ENCODE peak calls at places on chromosomes 4 and X, in nine cellular contexts. One of them, this sample, is unnamed.

GRCh38 chr4:100823066-100823992 is 305.5 kb upstream of the EMCN start:
- DNase-seq in GM13976: peak; percentile 13
- DNase-seq in uterus: no peak
- DNase-seq in LoVo: no peak
- DNase-seq in MCF 10A: peak; percentile 34
- DNase-seq in HEK293T: no peak
- DNase-seq in NCI-H1105: no peak
- DNase-seq in GM03348: peak; percentile 15
- DNase-seq in GM20000: peak; percentile 9
- DNase-seq in this sample: no peak

GRCh38 chr4:88674989-88675388 is 22.6 kb downstream of the NAP1L5 start:
- DNase-seq in LoVo: no peak
- DNase-seq in GM03348: peak; percentile 62
- DNase-seq in NCI-H1105: no peak
- DNase-seq in uterus: no peak
- DNase-seq in HEK293T: no peak
- DNase-seq in MCF 10A: no peak
- DNase-seq in GM13976: no peak
- DNase-seq in GM20000: no peak
- DNase-seq in this sample: peak; percentile 39

GRCh38 chr4:143667461-143667860 is 33.0 kb downstream of the FREM3 start:
- DNase-seq in GM13976: no peak
- DNase-seq in uterus: peak; percentile 20
- DNase-seq in NCI-H1105: no peak
- DNase-seq in GM03348: peak; percentile 70
- DNase-seq in HEK293T: no peak
- DNase-seq in MCF 10A: peak; percentile 74
- DNase-seq in GM20000: no peak
- DNase-seq in LoVo: no peak
- DNase-seq in this sample: peak; percentile 90

GRCh38 chrX:35104626-35105025 is 162.0 kb downstream of the FAM47B start:
- DNase-seq in GM03348: no peak
- DNase-seq in LoVo: no peak
- DNase-seq in GM20000: no peak
- DNase-seq in MCF 10A: no peak
- DNase-seq in GM13976: no peak
- DNase-seq in HEK293T: no peak
- DNase-seq in NCI-H1105: no peak
- DNase-seq in uterus: no peak
- DNase-seq in this sample: no peak

GRCh38 chr4:76836860-76837564 is 60.9 kb downstream of the SOWAHB start:
- DNase-seq in GM03348: no peak
- DNase-seq in HEK293T: no peak
- DNase-seq in GM13976: no peak
- DNase-seq in uterus: no peak
- DNase-seq in NCI-H1105: no peak
- DNase-seq in LoVo: no peak
- DNase-seq in GM20000: no peak
- DNase-seq in MCF 10A: no peak
- DNase-seq in this sample: no peak

GRCh38 chrX:43655961-43656494 is at the start of gene MAOA:
- DNase-seq in uterus: peak; percentile 88
- DNase-seq in LoVo: peak; percentile 36
- DNase-seq in GM20000: no peak
- DNase-seq in GM13976: no peak
- DNase-seq in GM03348: no peak
- DNase-seq in HEK293T: no peak
- DNase-seq in MCF 10A: peak; percentile 73
- DNase-seq in NCI-H1105: no peak
- DNase-seq in this sample: peak; percentile 22

GRCh38 chr4:65791807-65792308 is 121.6 kb upstream of the EPHA5 start:
- DNase-seq in LoVo: no peak
- DNase-seq in GM20000: no peak
- DNase-seq in HEK293T: no peak
- DNase-seq in uterus: no peak
- DNase-seq in NCI-H1105: no peak
- DNase-seq in GM13976: no peak
- DNase-seq in GM03348: no peak
- DNase-seq in MCF 10A: peak; percentile 26
- DNase-seq in this sample: no peak

GRCh38 chrX:100410083-100410590 is at the start of gene PCDH19:
- DNase-seq in LoVo: no peak
- DNase-seq in GM13976: peak; percentile 30
- DNase-seq in MCF 10A: peak; percentile 68
- DNase-seq in GM20000: peak; percentile 40
- DNase-seq in HEK293T: peak; percentile 91
- DNase-seq in NCI-H1105: peak; percentile 54
- DNase-seq in GM03348: peak; percentile 89
- DNase-seq in uterus: peak; percentile 38
- DNase-seq in this sample: no peak

GRCh38 chrX:85611926-85612325 is 232.5 kb upstream of the POF1B start:
- DNase-seq in HEK293T: peak; percentile 11
- DNase-seq in LoVo: peak; percentile 1
- DNase-seq in uterus: no peak
- DNase-seq in NCI-H1105: no peak
- DNase-seq in GM03348: peak; percentile 3
- DNase-seq in GM13976: peak; percentile 7
- DNase-seq in MCF 10A: peak; percentile 38
- DNase-seq in GM20000: peak; percentile 2
- DNase-seq in this sample: no peak

GRCh38 chr4:27360651-27361347 is 500.2 kb downstream of the STIM2 start:
- DNase-seq in GM13976: no peak
- DNase-seq in NCI-H1105: no peak
- DNase-seq in LoVo: peak; percentile 6
- DNase-seq in GM20000: no peak
- DNase-seq in HEK293T: no peak
- DNase-seq in GM03348: peak; percentile 39
- DNase-seq in uterus: no peak
- DNase-seq in MCF 10A: peak; percentile 26
- DNase-seq in this sample: no peak

GRCh38 chr4:186765673-186766546 is 42.3 kb upstream of the FAT1 start:
- DNase-seq in HEK293T: no peak
- DNase-seq in GM13976: no peak
- DNase-seq in MCF 10A: peak; percentile 56
- DNase-seq in uterus: no peak
- DNase-seq in LoVo: peak; percentile 80
- DNase-seq in NCI-H1105: no peak
- DNase-seq in GM03348: no peak
- DNase-seq in GM20000: no peak
- DNase-seq in this sample: no peak

GRCh38 chr4:105153749-105154148 is 7.1 kb downstream of the TET2 start:
- DNase-seq in LoVo: no peak
- DNase-seq in GM03348: no peak
- DNase-seq in MCF 10A: no peak
- DNase-seq in GM20000: no peak
- DNase-seq in HEK293T: no peak
- DNase-seq in GM13976: no peak
- DNase-seq in NCI-H1105: no peak
- DNase-seq in uterus: no peak
- DNase-seq in this sample: no peak

GRCh38 chrX:154374361-154375155 is at the start of gene FLNA:
- DNase-seq in LoVo: peak; percentile 37
- DNase-seq in HEK293T: no peak
- DNase-seq in GM13976: no peak
- DNase-seq in GM20000: peak; percentile 47
- DNase-seq in uterus: peak; percentile 82
- DNase-seq in GM03348: no peak
- DNase-seq in MCF 10A: no peak
- DNase-seq in NCI-H1105: peak; percentile 52
- DNase-seq in this sample: no peak

GRCh38 chr4:94228488-94229216 is 21.0 kb downstream of the SMARCAD1 start:
- DNase-seq in LoVo: no peak
- DNase-seq in NCI-H1105: no peak
- DNase-seq in GM20000: no peak
- DNase-seq in HEK293T: no peak
- DNase-seq in GM13976: no peak
- DNase-seq in GM03348: no peak
- DNase-seq in uterus: no peak
- DNase-seq in MCF 10A: no peak
- DNase-seq in this sample: no peak

GRCh38 chr4:3314706-3315260 is 22.0 kb downstream of the RGS12 start:
- DNase-seq in MCF 10A: no peak
- DNase-seq in GM13976: no peak
- DNase-seq in GM20000: no peak
- DNase-seq in HEK293T: no peak
- DNase-seq in NCI-H1105: no peak
- DNase-seq in uterus: no peak
- DNase-seq in GM03348: no peak
- DNase-seq in LoVo: no peak
- DNase-seq in this sample: no peak

GRCh38 chr4:21347142-21347541 is 601.4 kb downstream of the KCNIP4 start:
- DNase-seq in uterus: no peak
- DNase-seq in LoVo: no peak
- DNase-seq in GM13976: no peak
- DNase-seq in HEK293T: no peak
- DNase-seq in MCF 10A: no peak
- DNase-seq in GM03348: no peak
- DNase-seq in GM20000: no peak
- DNase-seq in NCI-H1105: no peak
- DNase-seq in this sample: no peak

GRCh38 chr4:76206222-76206942 is 7.2 kb downstream of the SCARB2 start:
- DNase-seq in HEK293T: no peak
- DNase-seq in NCI-H1105: no peak
- DNase-seq in GM13976: no peak
- DNase-seq in GM20000: no peak
- DNase-seq in GM03348: peak; percentile 22
- DNase-seq in LoVo: no peak
- DNase-seq in MCF 10A: no peak
- DNase-seq in uterus: peak; percentile 40
- DNase-seq in this sample: peak; percentile 22

GRCh38 chr4:110823251-110823650 is 200.4 kb upstream of the PITX2 start:
- DNase-seq in NCI-H1105: no peak
- DNase-seq in GM03348: no peak
- DNase-seq in LoVo: peak; percentile 23
- DNase-seq in GM20000: no peak
- DNase-seq in MCF 10A: peak; percentile 53
- DNase-seq in GM13976: no peak
- DNase-seq in uterus: no peak
- DNase-seq in HEK293T: no peak
- DNase-seq in this sample: no peak

GRCh38 chrX:19683817-19684216 is 168.5 kb upstream of the MAP3K15 start:
- DNase-seq in GM13976: no peak
- DNase-seq in MCF 10A: no peak
- DNase-seq in GM03348: no peak
- DNase-seq in uterus: no peak
- DNase-seq in GM20000: no peak
- DNase-seq in LoVo: no peak
- DNase-seq in NCI-H1105: no peak
- DNase-seq in HEK293T: no peak
- DNase-seq in this sample: no peak

GRCh38 chr4:20254517-20255250 is 3.0 kb downstream of the SLIT2 start:
- DNase-seq in GM20000: peak; percentile 23
- DNase-seq in MCF 10A: no peak
- DNase-seq in NCI-H1105: no peak
- DNase-seq in LoVo: no peak
- DNase-seq in GM13976: peak; percentile 35
- DNase-seq in HEK293T: peak; percentile 13
- DNase-seq in GM03348: peak; percentile 47
- DNase-seq in uterus: peak; percentile 36
- DNase-seq in this sample: no peak

GRCh38 chrX:21711126-21711847 is 46.6 kb downstream of the SMPX start:
- DNase-seq in GM03348: no peak
- DNase-seq in MCF 10A: no peak
- DNase-seq in HEK293T: no peak
- DNase-seq in GM13976: no peak
- DNase-seq in LoVo: no peak
- DNase-seq in NCI-H1105: no peak
- DNase-seq in uterus: no peak
- DNase-seq in GM20000: no peak
- DNase-seq in this sample: no peak

GRCh38 chrX:141467442-141467841 is 117.1 kb downstream of the SPANXA1 start:
- DNase-seq in HEK293T: peak; percentile 12
- DNase-seq in NCI-H1105: no peak
- DNase-seq in LoVo: peak; percentile 0
- DNase-seq in GM03348: no peak
- DNase-seq in MCF 10A: peak; percentile 9
- DNase-seq in uterus: no peak
- DNase-seq in GM13976: no peak
- DNase-seq in GM20000: no peak
- DNase-seq in this sample: no peak

GRCh38 chrX:139920306-139920705 is 12.5 kb downstream of the ATP11C start:
- DNase-seq in GM03348: no peak
- DNase-seq in HEK293T: no peak
- DNase-seq in GM20000: no peak
- DNase-seq in uterus: no peak
- DNase-seq in GM13976: no peak
- DNase-seq in MCF 10A: no peak
- DNase-seq in NCI-H1105: no peak
- DNase-seq in LoVo: no peak
- DNase-seq in this sample: no peak

GRCh38 chr4:153148796-153149195 is 55.4 kb upstream of the TRIM2 start:
- DNase-seq in GM20000: no peak
- DNase-seq in GM03348: no peak
- DNase-seq in MCF 10A: no peak
- DNase-seq in HEK293T: no peak
- DNase-seq in NCI-H1105: no peak
- DNase-seq in GM13976: no peak
- DNase-seq in uterus: no peak
- DNase-seq in LoVo: no peak
- DNase-seq in this sample: no peak